ENCODE peak calls at places on chromosome 21, in four cellular contexts. I is fibroblast of mammary gland; U is stimulated activated CD8-positive, alpha-beta memory T cell treated with anti-CD3 and anti-CD28 coated beads, Interleukin-4, amount 100 ng/mL, for 1 hour; H is heart right ventricle. W is an unnamed sample.

GRCh38 chr21:27505516-27505915 is 538.6 kb upstream of the ADAMTS5 start:
- DNase-seq in I (peak), U (no peak), H (no peak), W (no peak)

GRCh38 chr21:42102516-42102915 is 31.4 kb downstream of the UMODL1 start:
- DNase-seq in I (no peak), U (no peak), H (no peak), W (no peak)

GRCh38 chr21:41357546-41357945 is 4.3 kb upstream of the MX2 start:
- DNase-seq in I (no peak), U (no peak), H (no peak), W (no peak)

GRCh38 chr21:44801468-44802395 is at the start of gene UBE2G2:
- DNase-seq in I (peak), U (peak), H (peak), W (peak)

GRCh38 chr21:40215941-40216340 is 348.7 kb downstream of the PCP4 start:
- DNase-seq in I (no peak), U (no peak), H (no peak), W (no peak)

GRCh38 chr21:41160036-41160435 is 7.9 kb upstream of the BACE2 start:
- DNase-seq in I (no peak), U (no peak), H (no peak), W (no peak)

GRCh38 chr21:44925027-44925755 is 4.5 kb upstream of the ITGB2 start:
- DNase-seq in I (peak), U (no peak), H (no peak), W (no peak)

GRCh38 chr21:17343055-17343454 is 169.8 kb upstream of the CXADR start:
- DNase-seq in I (peak), U (no peak), H (no peak), W (no peak)

GRCh38 chr21:45826733-45827692 is 154.6 kb upstream of the COL6A1 start:
- DNase-seq in I (no peak), U (no peak), H (no peak), W (no peak)